ENCODE peak calls at places on chromosomes 12 and 14, in six cellular contexts. L, R, U, Y, A and G are unnamed samples.

GRCh38 chr14:69323266-69323966 is 63.5 kb downstream of the GALNT16 start:
- DNase-seq in L (no peak), R (no peak), U (no peak), Y (no peak), A (no peak), G (no peak)

GRCh38 chr12:80936642-80937390 is 918 bp downstream of the LIN7A start:
- DNase-seq in L (no peak), R (peak; percentile 27), U (peak; percentile 41), Y (no peak), A (no peak), G (no peak)

GRCh38 chr12:111425655-111426054 is 19.9 kb downstream of the SH2B3 start:
- DNase-seq in L (no peak), R (no peak), U (no peak), Y (no peak), A (no peak), G (no peak)

GRCh38 chr14:104597576-104597975 is 7.0 kb downstream of the TMEM179 start:
- DNase-seq in L (no peak), R (no peak), U (no peak), Y (no peak), A (no peak), G (no peak)

GRCh38 chr12:52659395-52659794 is 7.4 kb upstream of the KRT2 start:
- DNase-seq in L (no peak), R (no peak), U (no peak), Y (no peak), A (no peak), G (no peak)

GRCh38 chr12:48972213-48973021 is 882 bp upstream of the WNT10B start:
- DNase-seq in L (no peak), R (no peak), U (peak; percentile 45), Y (no peak), A (no peak), G (no peak)

GRCh38 chr14:85254718-85255117 is 275.2 kb upstream of the FLRT2 start:
- DNase-seq in L (no peak), R (no peak), U (no peak), Y (no peak), A (no peak), G (no peak)

GRCh38 chr14:68042002-68042401 is 222.4 kb downstream of the RAD51B start:
- DNase-seq in L (no peak), R (no peak), U (no peak), Y (no peak), A (no peak), G (no peak)

GRCh38 chr12:57521475-57522018 is 1.1 kb upstream of the MBD6 start:
- DNase-seq in L (no peak), R (peak; percentile 47), U (peak; percentile 52), Y (no peak), A (no peak), G (no peak)

GRCh38 chr14:73752297-73752992 is 38.3 kb upstream of the PNMA1 start:
- DNase-seq in L (no peak), R (peak; percentile 78), U (peak; percentile 97), Y (peak; percentile 63), A (peak; percentile 63), G (no peak)

GRCh38 chr12:82874935-82875334 is 188.2 kb downstream of the TMTC2 start:
- DNase-seq in L (no peak), R (no peak), U (no peak), Y (no peak), A (peak; percentile 5), G (no peak)

GRCh38 chr14:58243790-58244555 is 670 bp upstream of the PSMA3 start:
- DNase-seq in L (no peak), R (no peak), U (no peak), Y (no peak), A (no peak), G (no peak)

GRCh38 chr12:68510394-68510793 is 100.3 kb upstream of the RAP1B start:
- DNase-seq in L (no peak), R (no peak), U (no peak), Y (no peak), A (no peak), G (no peak)

GRCh38 chr14:30751646-30752416 is 122.5 kb upstream of the COCH start:
- DNase-seq in L (no peak), R (no peak), U (no peak), Y (no peak), A (no peak), G (no peak)

DNA sequence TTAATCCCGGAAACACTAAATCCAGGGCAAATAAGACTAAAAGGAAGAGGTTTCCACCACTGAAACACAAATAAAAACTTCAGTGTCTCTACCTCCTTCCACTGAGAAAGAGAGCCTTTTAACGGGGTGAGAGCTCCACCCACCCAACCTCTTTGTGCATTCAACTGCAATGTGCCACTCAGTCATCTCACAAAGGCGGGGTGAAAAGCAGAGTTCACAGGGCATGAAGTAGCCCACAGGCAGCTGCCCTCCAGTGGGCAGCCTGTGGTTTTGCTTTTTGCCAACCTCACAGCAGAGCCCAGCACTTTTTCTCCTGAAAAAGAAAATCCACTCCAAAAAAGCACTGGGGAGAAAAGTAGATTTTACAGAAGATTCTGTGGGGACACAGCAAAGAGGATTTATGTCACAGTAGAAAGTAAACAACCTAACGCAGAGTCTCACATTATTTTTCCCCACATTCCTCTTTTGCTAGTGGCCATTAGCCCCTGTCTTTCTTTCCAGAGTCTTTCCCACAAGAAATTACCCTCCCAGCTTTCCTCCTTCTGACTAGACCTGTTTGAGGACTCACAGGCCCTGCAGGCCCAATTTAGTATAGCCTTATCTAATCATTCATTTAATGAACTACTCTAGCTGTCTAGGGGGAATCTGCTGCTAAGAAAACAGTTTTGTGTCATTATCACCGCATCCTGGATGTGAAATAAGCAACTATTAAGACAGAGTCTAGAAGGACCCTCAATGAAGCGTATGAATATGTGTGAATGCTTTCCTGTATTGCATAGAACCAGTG is 753.8 kb upstream of the FOXG1 start:
- DNase-seq in L (no peak), R (no peak), U (no peak), Y (no peak), A (no peak), G (no peak)
- TF ChIP-seq CTCF in L (no peak), R (no peak), U (no peak), Y (no peak), A (no peak), G (no peak)

GRCh38 chr12:75444444-75445136 is 36.0 kb upstream of the GLIPR1 start:
- DNase-seq in L (no peak), R (no peak), U (peak; percentile 74), Y (no peak), A (peak; percentile 18), G (no peak)

GRCh38 chr12:75446857-75447256 is 33.7 kb upstream of the GLIPR1 start:
- DNase-seq in L (no peak), R (no peak), U (peak; percentile 84), Y (peak; percentile 46), A (peak; percentile 53), G (no peak)

GRCh38 chr12:75443709-75444108 is 36.8 kb upstream of the GLIPR1 start:
- DNase-seq in L (no peak), R (no peak), U (no peak), Y (no peak), A (no peak), G (no peak)

GRCh38 chr12:75452675-75453330 is 27.8 kb upstream of the GLIPR1 start:
- DNase-seq in L (no peak), R (no peak), U (peak; percentile 45), Y (peak; percentile 25), A (no peak), G (no peak)

DNA sequence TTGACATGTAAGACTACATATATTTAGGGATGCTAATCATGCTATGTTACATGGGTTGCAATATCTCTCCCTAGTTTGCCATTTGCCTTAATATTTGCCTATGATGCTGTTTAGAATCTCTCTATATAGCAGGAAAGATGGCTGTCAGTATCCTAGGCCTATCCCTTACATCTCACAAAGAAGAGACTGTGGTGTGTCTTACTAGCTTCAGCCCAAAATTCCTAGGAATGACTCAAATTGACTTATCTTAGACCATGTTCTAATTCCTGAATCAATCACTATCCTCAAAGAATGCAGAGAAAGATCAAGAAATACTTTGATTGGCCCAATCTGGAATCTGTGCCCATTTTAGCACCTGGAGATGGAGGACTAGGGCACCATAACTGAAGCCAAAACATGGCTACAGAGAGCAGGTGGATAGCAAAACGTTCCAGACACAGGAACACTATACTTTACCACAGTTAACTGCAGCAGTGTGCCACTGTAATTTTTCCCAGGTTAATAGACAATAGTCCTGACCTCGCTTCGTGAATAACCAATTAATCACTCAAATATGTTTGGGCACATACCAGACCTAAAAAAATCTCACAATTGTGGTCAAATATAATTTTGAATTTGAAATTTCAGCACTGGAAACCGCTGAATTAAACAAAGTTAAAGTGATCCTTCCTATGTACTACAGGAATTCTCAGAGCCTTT is 32.7 kb upstream of the GLIPR1 start:
- DNase-seq in L (no peak), R (no peak), U (no peak), Y (no peak), A (no peak), G (no peak)
- H3K4me3 ChIP-seq in L (no peak overlapping the region), R (no peak overlapping the region), U (no peak overlapping the region), Y (no peak overlapping the region), A (no peak overlapping the region), G (no peak overlapping the region)

GRCh38 chr14:29045237-29045636 is 278.6 kb downstream of the FOXG1 start:
- DNase-seq in L (no peak), R (no peak), U (no peak), Y (no peak), A (no peak), G (no peak)

GRCh38 chr14:29039171-29039570 is 272.6 kb downstream of the FOXG1 start:
- DNase-seq in L (peak; percentile 19), R (no peak), U (peak; percentile 26), Y (no peak), A (no peak), G (no peak)

GRCh38 chr14:29042546-29042945 is 276.0 kb downstream of the FOXG1 start:
- DNase-seq in L (no peak), R (no peak), U (no peak), Y (no peak), A (no peak), G (no peak)

DNA sequence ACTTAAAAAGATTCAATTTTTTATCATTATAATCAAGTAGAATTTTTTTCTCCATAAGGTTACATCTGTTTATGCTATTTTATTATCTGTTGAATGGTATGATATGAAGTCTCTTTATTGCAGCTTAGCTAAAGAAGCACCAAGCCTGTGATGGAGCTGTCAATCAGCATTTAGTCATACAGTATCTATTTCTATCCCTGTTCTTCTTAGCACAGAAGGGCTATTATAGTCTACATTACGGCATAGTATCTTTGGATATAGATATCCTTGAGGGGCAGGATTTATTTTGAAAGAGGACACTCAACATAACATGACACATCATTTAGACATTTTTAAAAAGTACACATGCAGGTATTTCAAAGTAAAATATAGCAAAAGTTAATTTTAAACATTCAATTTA is 277.2 kb downstream of the FOXG1 start:
- DNase-seq in L (no peak), R (no peak), U (no peak), Y (no peak), A (no peak), G (no peak)
- TF ChIP-seq CTCF in L (no peak), R (no peak), U (no peak), Y (no peak), A (no peak), G (no peak)

DNA sequence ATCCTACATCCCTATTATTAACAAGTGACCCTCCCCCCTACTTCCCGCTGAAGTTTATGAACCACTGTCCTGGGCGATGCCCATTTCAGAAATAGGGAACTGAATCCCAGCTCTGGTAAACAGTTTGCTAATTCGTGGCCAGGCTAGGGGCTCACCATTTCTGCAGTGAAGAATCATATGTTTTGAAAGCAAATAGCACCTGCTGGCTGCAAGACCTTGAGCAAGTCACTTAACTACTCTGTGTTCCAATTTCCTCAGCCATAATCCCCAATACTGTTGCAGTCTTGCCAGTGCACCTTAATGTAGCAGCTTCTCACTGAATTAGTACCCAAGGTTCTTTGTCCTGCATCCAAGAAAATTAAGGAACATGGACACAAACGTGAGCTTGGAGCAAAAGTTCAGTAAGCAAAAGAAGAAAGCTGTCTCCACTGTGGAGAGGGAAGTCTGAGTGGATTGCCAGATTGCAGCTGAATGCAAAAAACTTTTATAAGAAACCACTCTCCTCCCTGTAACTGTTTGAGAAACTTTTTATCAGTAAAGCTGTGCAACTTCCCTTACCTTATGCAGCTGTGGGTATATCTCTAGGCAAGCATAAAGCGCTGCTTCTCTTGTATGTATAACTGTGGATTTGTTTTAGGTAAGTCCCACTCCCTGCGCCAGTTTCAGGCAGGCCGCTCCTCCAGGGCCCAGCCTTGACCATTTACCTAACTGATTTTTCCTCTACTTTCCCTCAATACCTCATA is 824 bp downstream of the OAS1 start:
- DNase-seq in L (no peak), R (peak; percentile 10), U (no peak), Y (no peak), A (no peak), G (no peak)
- H3K4me3 ChIP-seq in L (peak overlapping the region; percentile 34), R (peak overlapping the region; percentile 68), U (no peak overlapping the region), Y (no peak overlapping the region), A (no peak overlapping the region), G (peak overlapping the region; percentile 63)